ENCODE peak calls at places on chromosomes 16 and 17, in five cellular contexts. E is IMR-90, F is mesenchymal stem cell, S is H9, T is H1. P is an unnamed sample.

GRCh38 chr17:40471856-40472732 is 28.8 kb downstream of the IGFBP4 start:
- DNase-seq in F (peak), E (peak), S (no peak), T (no peak), P (no peak)

GRCh38 chr17:48031966-48032365 is 5.6 kb downstream of the COPZ2 start:
- DNase-seq in S (no peak), F (no peak), E (no peak), T (no peak), P (no peak)

GRCh38 chr17:80720624-80721577 is 176.3 kb downstream of the RPTOR start:
- DNase-seq in E (peak), F (peak), S (no peak), T (no peak), P (no peak)

GRCh38 chr16:76535-77272 is 1.3 kb upstream of the MPG start:
- DNase-seq in F (peak), E (peak), T (no peak), S (no peak), P (no peak)

GRCh38 chr17:50563095-50563511 is 2.6 kb downstream of the CACNA1G start:
- DNase-seq in F (no peak), E (no peak), S (peak), T (no peak), P (no peak)

GRCh38 chr16:88279998-88280397 is 102.8 kb upstream of the ZNF469 start:
- DNase-seq in E (no peak), F (no peak), T (no peak), S (no peak), P (no peak)

GRCh38 chr16:7315813-7316212 is 16.8 kb upstream of the RBFOX1 start:
- DNase-seq in T (no peak), E (no peak), S (no peak), F (no peak), P (no peak)

GRCh38 chr16:24668481-24669001 is 60.9 kb upstream of the TNRC6A start:
- DNase-seq in S (no peak), T (no peak), E (peak), F (peak), P (no peak)

GRCh38 chr17:44086364-44087311 is 16.1 kb downstream of the G6PC3 start:
- DNase-seq in S (peak), T (no peak), F (peak), E (peak), P (peak)

GRCh38 chr17:5500804-5501391 is 14.5 kb downstream of the MIS12 start:
- DNase-seq in F (peak), T (peak), E (peak), S (peak), P (peak)

GRCh38 chr16:58487566-58488351 is 12.2 kb upstream of the NDRG4 start:
- DNase-seq in E (peak), S (peak), T (peak), F (peak), P (peak)

GRCh38 chr17:38958326-38958725 is 8.9 kb downstream of the FBXO47 start:
- DNase-seq in F (peak), T (no peak), S (no peak), E (peak), P (no peak)

GRCh38 chr16:7057458-7057857 is 275.2 kb upstream of the RBFOX1 start:
- DNase-seq in E (no peak), T (no peak), F (no peak), S (no peak), P (no peak)

GRCh38 chr17:2062571-2063183 is 7.8 kb downstream of the HIC1 start:
- DNase-seq in S (peak), T (no peak), F (peak), E (peak), P (no peak)

GRCh38 chr16:48409839-48410610 is 24.8 kb upstream of the SIAH1 start:
- DNase-seq in S (no peak), E (peak), F (peak), T (no peak), P (no peak)

GRCh38 chr16:11202260-11203091 is 53.5 kb downstream of the SOCS1 start:
- DNase-seq in T (no peak), F (peak), S (no peak), E (peak), P (no peak)

GRCh38 chr17:38869647-38870258 is at the start of gene LASP1:
- DNase-seq in T (peak), F (peak), E (peak), S (no peak), P (peak)

GRCh38 chr17:27244019-27244418 is 49.9 kb upstream of the WSB1 start:
- DNase-seq in T (no peak), S (no peak), F (no peak), E (no peak), P (no peak)
- H3K27ac ChIP-seq in T (no peak), S (no peak), F (no peak), E (peak), P (no peak)

GRCh38 chr16:28505489-28506137 is 1.0 kb downstream of the IL27 start:
- DNase-seq in T (no peak), F (no peak), S (no peak), E (no peak), P (no peak)
- H4K91ac ChIP-seq in T (no peak), F (no peak), S (no peak), E (no peak), P (no peak)

DNA sequence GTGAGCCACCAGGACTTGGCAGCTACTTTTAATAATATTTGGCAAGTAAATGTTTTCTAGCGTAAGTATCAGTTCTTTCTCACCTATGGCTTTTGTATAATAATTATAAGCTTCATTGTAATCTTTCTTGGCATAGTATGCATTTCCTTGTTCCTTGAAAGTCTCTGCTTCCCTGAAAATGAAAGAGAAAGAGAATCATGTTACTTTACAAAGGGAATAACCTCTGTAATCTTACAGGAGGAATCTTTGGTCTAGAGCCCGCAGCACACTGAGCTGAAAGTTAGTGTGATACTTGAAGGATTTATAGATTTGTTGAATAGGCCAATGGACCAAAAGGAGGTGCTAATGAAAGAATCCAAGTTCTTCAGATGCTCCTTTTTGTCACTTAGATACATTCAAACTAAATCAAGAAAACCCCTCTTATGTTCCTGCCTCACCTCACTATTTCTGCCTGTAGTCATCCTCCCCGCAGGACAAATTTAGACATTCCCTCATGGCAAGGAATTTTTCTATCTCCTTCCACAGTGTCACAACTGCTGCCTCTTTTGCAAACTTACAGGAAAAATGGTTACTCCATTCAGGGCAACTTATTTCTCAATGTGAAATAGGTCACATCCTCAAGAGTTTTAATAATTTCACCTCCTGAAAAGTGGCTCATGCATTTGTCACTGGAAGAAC is 16.7 kb downstream of the DNAJC7 start:
- DNase-seq in T (no peak), S (no peak), F (peak), E (no peak), P (no peak)
- H3K27ac ChIP-seq in T (no peak), S (no peak), F (no peak), E (no peak), P (no peak)

GRCh38 chr17:9219631-9220415 is 198.5 kb downstream of the NTN1 start:
- DNase-seq in F (no peak), E (no peak), T (no peak), S (no peak), P (no peak)

GRCh38 chr17:9217151-9218067 is 196.1 kb downstream of the NTN1 start:
- DNase-seq in S (no peak), F (peak), E (peak), T (no peak), P (no peak)

GRCh38 chr17:9218911-9219310 is 197.6 kb downstream of the NTN1 start:
- DNase-seq in T (no peak), S (no peak), E (no peak), F (no peak), P (no peak)

GRCh38 chr17:9220466-9221230 is 199.3 kb downstream of the NTN1 start:
- DNase-seq in T (no peak), E (no peak), F (no peak), S (no peak), P (peak)

GRCh38 chr17:9218068-9218635 is 196.8 kb downstream of the NTN1 start:
- DNase-seq in S (no peak), F (no peak), T (no peak), E (no peak), P (no peak)
- H4K91ac ChIP-seq in S (no peak), F (no peak), T (no peak), E (no peak), P (no peak)

P was measured in neuronal stem cell.